ENCODE peak calls at places on chromosomes 6 and 20, in five cellular contexts. V is endothelial cell, I is neural crest cell, R is EH, O is left colon. H is an unnamed sample.

GRCh38 chr6:6588064-6588923 is at the start of gene LY86:
- DNase-seq in O (peak), V (no peak), R (no peak), I (no peak), H (no peak)

GRCh38 chr6:165616116-165616515 is 46.9 kb downstream of the PDE10A start:
- DNase-seq in R (no peak), I (no peak), V (no peak), O (no peak), H (no peak)

GRCh38 chr20:61918548-61918947 is 147.1 kb downstream of the TAF4 start:
- DNase-seq in O (no peak), R (no peak), V (no peak), I (no peak), H (no peak)

GRCh38 chr6:148431413-148431812 is 88.8 kb downstream of the SASH1 start:
- DNase-seq in O (no peak), R (no peak), I (no peak), V (no peak), H (no peak)

GRCh38 chr6:132143258-132143657 is 192.1 kb upstream of the CCN2 start:
- DNase-seq in R (no peak), O (no peak), I (no peak), V (no peak), H (no peak)

GRCh38 chr6:157699777-157700636 is 123.0 kb upstream of the SNX9 start:
- DNase-seq in R (no peak), I (no peak), V (no peak), O (no peak), H (no peak)

GRCh38 chr6:19827903-19828302 is 9.3 kb upstream of the ID4 start:
- DNase-seq in V (no peak), I (no peak), O (no peak), R (no peak), H (no peak)

GRCh38 chr6:165974817-165975216 is 192.8 kb downstream of the TBXT start:
- DNase-seq in R (no peak), I (no peak), O (no peak), V (no peak), H (no peak)

GRCh38 chr6:30896541-30896940 is 11.5 kb upstream of the GTF2H4 start:
- DNase-seq in R (no peak), O (no peak), I (no peak), V (no peak), H (no peak)

GRCh38 chr20:4329232-4329631 is 313.9 kb upstream of the RNF24 start:
- DNase-seq in R (no peak), I (no peak), O (no peak), V (no peak), H (no peak)

GRCh38 chr6:89970609-89971337 is 76.5 kb downstream of the GJA10 start:
- DNase-seq in O (peak), V (peak), I (peak), R (peak), H (no peak)

GRCh38 chr6:109767961-109768360 is 76.9 kb downstream of the FIG4 start:
- DNase-seq in V (no peak), R (peak), I (no peak), O (no peak), H (no peak)

GRCh38 chr20:10707070-10707469 is 33.3 kb upstream of the JAG1 start:
- DNase-seq in O (no peak), V (no peak), R (no peak), I (no peak), H (no peak)

GRCh38 chr6:139336488-139336887 is 38.0 kb downstream of the CITED2 start:
- DNase-seq in O (peak), V (no peak), I (no peak), R (no peak), H (no peak)

GRCh38 chr6:684831-685636 is 7.9 kb downstream of the EXOC2 start:
- DNase-seq in I (no peak), R (peak), O (no peak), V (no peak), H (no peak)

GRCh38 chr6:140809694-140810101 is 1323.0 kb upstream of the GJE1 start:
- DNase-seq in I (no peak), R (peak), O (no peak), V (no peak), H (no peak)

GRCh38 chr6:28537509-28538140 is 11.9 kb downstream of the GPX5 start:
- DNase-seq in O (no peak), R (no peak), V (no peak), I (no peak), H (no peak)

GRCh38 chr6:18265787-18266523 is 1.6 kb upstream of the DEK start:
- DNase-seq in O (no peak), V (no peak), R (no peak), I (no peak), H (no peak)

GRCh38 chr6:151633517-151634335 is 139.9 kb downstream of the CCDC170 start:
- DNase-seq in R (no peak), I (no peak), V (no peak), O (no peak), H (no peak)

GRCh38 chr6:123089223-123089622 is 93.2 kb downstream of the CLVS2 start:
- DNase-seq in V (no peak), O (no peak), R (no peak), I (no peak), H (no peak)

GRCh38 chr6:144321839-144322591 is 36.9 kb downstream of the UTRN start:
- DNase-seq in V (no peak), R (peak), I (no peak), O (no peak), H (no peak)

GRCh38 chr6:110285306-110286060 is 72.7 kb downstream of the METTL24 start:
- DNase-seq in I (no peak), O (peak), R (no peak), V (no peak), H (no peak)

GRCh38 chr20:9287062-9287461 is 218.2 kb downstream of the PLCB4 start:
- DNase-seq in O (no peak), I (no peak), V (no peak), R (no peak), H (no peak)

GRCh38 chr20:33648396-33649004 is 13.6 kb upstream of the C20orf144 start:
- DNase-seq in I (no peak), O (no peak), R (peak), V (no peak), H (no peak)

GRCh38 chr20:57651977-57652864 is 32.0 kb upstream of the ZBP1 start:
- DNase-seq in V (peak), R (no peak), I (no peak), O (peak), H (peak)

GRCh38 chr20:53360815-53361214 is 232.8 kb downstream of the ZNF217 start:
- DNase-seq in R (no peak), I (no peak), O (no peak), V (no peak), H (no peak)

GRCh38 chr20:50416930-50417329 is 93.3 kb upstream of the PTPN1 start:
- DNase-seq in O (no peak), I (no peak), V (no peak), R (no peak), H (no peak)

GRCh38 chr6:121726596-121726995 is 291.1 kb downstream of the GJA1 start:
- DNase-seq in I (no peak), V (no peak), O (no peak), R (peak), H (no peak)

GRCh38 chr6:126919947-126920346 is 198.5 kb upstream of the RSPO3 start:
- DNase-seq in R (peak), O (no peak), I (no peak), V (no peak), H (no peak)

GRCh38 chr20:62739581-62740285 is 31.1 kb downstream of the NTSR1 start:
- DNase-seq in I (no peak), O (peak), V (no peak), R (peak), H (peak)

GRCh38 chr6:169188051-169188863 is 65.4 kb downstream of the THBS2 start:
- DNase-seq in I (no peak), R (peak), O (no peak), V (no peak), H (no peak)

GRCh38 chr6:54307412-54308036 is 717 bp upstream of the TINAG start:
- DNase-seq in V (no peak), I (no peak), O (peak), R (no peak), H (no peak)

GRCh38 chr6:80348263-80348662 is 241.8 kb downstream of the BCKDHB start:
- DNase-seq in I (no peak), O (no peak), R (no peak), V (no peak), H (no peak)

GRCh38 chr6:13183446-13184088 is 144.8 kb downstream of the TBC1D7 start:
- DNase-seq in I (no peak), R (no peak), O (no peak), V (no peak), H (no peak)